ENCODE peak calls at places on chromosomes 12 and 14, in five cellular contexts. R is stomach, Z is ovary, H is tibial nerve, L is K562. N is an unnamed sample. For H3K27me3, the result is how much of the 10 kb centered on the place peaks cover.

GRCh38 chr12:45599196-45599595 is 130.3 kb upstream of the ARID2 start:
- DNase-seq in R (no peak), Z (no peak), H (no peak), L (no peak), N (no peak)

GRCh38 chr14:33307691-33308369 is 369.2 kb downstream of the NPAS3 start:
- DNase-seq in R (no peak), Z (peak), H (peak), L (no peak), N (no peak)

GRCh38 chr14:50961606-50962259 is 17.4 kb upstream of the PYGL start:
- DNase-seq in R (no peak), Z (no peak), H (no peak), L (no peak), N (no peak)

GRCh38 chr12:120172053-120172452 is 22.5 kb downstream of the GCN1 start:
- DNase-seq in R (no peak), Z (no peak), H (no peak), L (no peak), N (no peak)

GRCh38 chr12:54725233-54725843 is 77.2 kb upstream of the DCD start:
- DNase-seq in R (no peak), Z (no peak), H (no peak), L (peak), N (no peak)

GRCh38 chr12:12333980-12334709 is 15.9 kb downstream of the MANSC1 start:
- DNase-seq in R (peak), Z (peak), H (peak), L (peak), N (peak)

GRCh38 chr12:53695148-53696138 is 19.6 kb upstream of the ATP5MC2 start:
- DNase-seq in R (peak), Z (no peak), H (no peak), L (peak), N (peak)

GRCh38 chr12:74317078-74317581 is 220.5 kb upstream of the ATXN7L3B start:
- DNase-seq in R (no peak), Z (peak), H (peak), L (peak), N (no peak)

GRCh38 chr12:124713436-124714082 is 146.1 kb upstream of the NCOR2 start:
- DNase-seq in R (peak), Z (no peak), H (peak), L (no peak), N (peak)

GRCh38 chr12:57105011-57105753 is 6.0 kb downstream of the STAT6 start:
- DNase-seq in R (peak), Z (no peak), H (no peak), L (no peak), N (no peak)

GRCh38 chr12:29023436-29024076 is 125.5 kb upstream of the FAR2 start:
- DNase-seq in R (no peak), Z (no peak), H (no peak), L (no peak), N (no peak)

GRCh38 chr12:18141583-18141982 is 51.6 kb upstream of the RERGL start:
- DNase-seq in R (no peak), Z (no peak), H (no peak), L (no peak), N (no peak)

GRCh38 chr14:39376671-39377403 is 55.4 kb downstream of the FBXO33 start:
- DNase-seq in R (no peak), Z (no peak), H (no peak), L (no peak), N (no peak)

GRCh38 chr14:55702501-55702900 is 122.5 kb downstream of the KTN1 start:
- DNase-seq in R (no peak), Z (no peak), H (no peak), L (no peak), N (no peak)

GRCh38 chr14:62162998-62163589 is 400.9 kb downstream of the SNAPC1 start:
- DNase-seq in R (no peak), Z (no peak), H (peak), L (peak), N (no peak)

GRCh38 chr12:89676935-89677334 is 31.7 kb downstream of the ATP2B1 start:
- DNase-seq in R (no peak), Z (no peak), H (no peak), L (no peak), N (no peak)

GRCh38 chr12:132661972-132662371 is 25.2 kb downstream of the POLE start:
- DNase-seq in R (no peak), Z (no peak), H (no peak), L (no peak), N (no peak)

GRCh38 chr14:76964695-76965094 is 63.8 kb downstream of the IRF2BPL start:
- DNase-seq in R (no peak), Z (no peak), H (no peak), L (no peak), N (no peak)

GRCh38 chr14:70339970-70340369 is 19.5 kb downstream of the COX16 start:
- DNase-seq in R (no peak), Z (no peak), H (no peak), L (no peak), N (no peak)

GRCh38 chr14:93013368-93013719 is 90.4 kb downstream of the CHGA start:
- DNase-seq in R (no peak), Z (no peak), H (no peak), L (no peak), N (no peak)

GRCh38 chr12:123089631-123090353 is 61.1 kb downstream of the PITPNM2 start:
- DNase-seq in R (no peak), Z (no peak), H (no peak), L (peak), N (no peak)

GRCh38 chr12:88782357-88782756 is 202.1 kb upstream of the KITLG start:
- DNase-seq in R (no peak), Z (no peak), H (no peak), L (no peak), N (no peak)

GRCh38 chr14:85788834-85789233 is 258.9 kb downstream of the FLRT2 start:
- DNase-seq in R (no peak), Z (no peak), H (no peak), L (no peak), N (no peak)

GRCh38 chr12:131116437-131117117 is 162.9 kb downstream of the ADGRD1 start:
- DNase-seq in R (no peak), Z (no peak), H (peak), L (no peak), N (peak)

GRCh38 chr12:47734725-47735480 is 9.6 kb upstream of the ENDOU start:
- DNase-seq in R (no peak), Z (peak), H (no peak), L (no peak), N (no peak)

GRCh38 chr12:106227641-106228319 is 20.0 kb downstream of the CKAP4 start:
- DNase-seq in R (peak), Z (no peak), H (no peak), L (no peak), N (peak)

GRCh38 chr12:89723276-89723675 is 14.6 kb upstream of the ATP2B1 start:
- DNase-seq in R (no peak), Z (no peak), H (no peak), L (no peak), N (no peak)

GRCh38 chr14:43894534-43894933 is 612.5 kb downstream of the FSCB start:
- DNase-seq in R (no peak), Z (no peak), H (no peak), L (peak), N (no peak)

GRCh38 chr14:66483322-66483721 is 2.8 kb upstream of the CCDC196 start:
- DNase-seq in R (no peak), Z (no peak), H (peak), L (no peak), N (no peak)

GRCh38 chr14:94485944-94486841 is 10.2 kb upstream of the SERPINA9 start:
- DNase-seq in R (peak), Z (peak), H (peak), L (peak), N (peak)

GRCh38 chr12:4153343-4153892 is 120.1 kb upstream of the CCND2 start:
- DNase-seq in R (no peak), Z (no peak), H (no peak), L (peak), N (no peak)

GRCh38 chr14:100135073-100135472 is 24.4 kb downstream of the DEGS2 start:
- DNase-seq in R (no peak), Z (no peak), H (no peak), L (no peak), N (no peak)

GRCh38 chr14:55116246-55117030 is 12.6 kb upstream of the LGALS3 start:
- DNase-seq in R (peak), Z (no peak), H (no peak), L (no peak), N (peak)

GRCh38 chr14:52650774-52651173 is 44.6 kb downstream of the ERO1A start:
- DNase-seq in R (no peak), Z (no peak), H (no peak), L (no peak), N (no peak)

GRCh38 chr12:179885-180284 is 34.1 kb downstream of the SLC6A12 start:
- DNase-seq in R (no peak), Z (no peak), H (no peak), L (no peak), N (no peak)
- TF ChIP-seq EP300 in R (no peak), Z (no peak), H (no peak), L (no peak), N (no peak)

DNA sequence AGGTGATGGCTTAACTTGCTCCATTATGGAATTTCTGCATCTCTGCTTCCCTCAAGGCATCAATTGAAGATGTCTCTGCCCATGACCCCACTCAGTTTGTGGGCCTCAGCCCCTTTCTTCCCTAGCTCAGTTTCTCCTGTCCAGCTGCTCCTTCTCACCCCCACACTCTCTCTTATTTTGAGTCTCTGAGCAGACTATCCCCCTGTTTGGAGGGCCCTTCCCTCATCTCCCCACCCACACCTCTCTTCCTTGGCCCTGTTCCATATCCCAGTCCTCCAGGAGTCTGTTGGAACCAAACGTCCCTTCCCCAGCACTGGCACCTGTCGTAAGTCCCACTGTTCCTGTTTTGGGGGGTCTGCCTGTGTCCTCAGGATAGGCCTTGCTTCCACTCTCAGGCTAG is 8.3 kb upstream of the KRT1 start:
- DNase-seq in R (no peak), Z (no peak), H (no peak), L (no peak), N (no peak)
- H3K27me3 ChIP-seq in R (half or more), Z (under half), H (half or more), L (under half), N (under half)

GRCh38 chr14:53792909-53793308 is 163.7 kb downstream of the BMP4 start:
- DNase-seq in R (no peak), Z (no peak), H (no peak), L (no peak), N (no peak)
- TF ChIP-seq CTCF in R (no peak), Z (no peak), H (no peak), L (no peak), N (no peak)

DNA sequence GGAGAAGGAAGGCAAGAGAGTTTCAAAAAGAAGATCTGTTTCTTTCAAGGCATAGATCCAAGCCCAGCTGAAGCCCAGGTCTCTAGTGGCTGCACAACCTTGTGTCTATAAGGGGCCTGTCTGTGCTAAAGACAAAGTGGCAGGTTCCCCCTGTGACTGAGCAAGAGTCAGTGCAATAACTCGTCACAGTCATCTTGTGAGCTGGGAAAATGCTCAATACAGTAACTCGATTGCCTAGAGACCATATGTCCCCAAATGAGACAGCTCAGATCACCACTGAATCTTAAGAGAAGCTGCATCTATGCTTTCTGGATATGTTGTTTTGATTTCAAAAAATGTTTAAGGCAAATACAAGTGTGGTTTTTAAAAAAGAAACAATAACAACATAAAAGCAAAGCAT is 24.2 kb downstream of the ST8SIA1 start:
- DNase-seq in R (no peak), Z (no peak), H (no peak), L (no peak), N (no peak)
- TF ChIP-seq EP300 in R (no peak), Z (no peak), H (no peak), L (no peak), N (no peak)

GRCh38 chr12:51421266-51421884 is 3.3 kb upstream of the SLC4A8 start:
- DNase-seq in R (peak), Z (peak), H (peak), L (peak), N (peak)
- H3K27me3 ChIP-seq in R (under half), Z (under half), H (under half), L (under half), N (under half)

GRCh38 chr14:104936361-104937155 is 11.9 kb downstream of the PLD4 start:
- DNase-seq in R (no peak), Z (peak), H (no peak), L (no peak), N (no peak)
- TF ChIP-seq CTCF in R (no peak), Z (no peak), H (no peak), L (no peak), N (no peak)

GRCh38 chr12:103858953-103859601 is 18.0 kb upstream of the NT5DC3 start:
- DNase-seq in R (peak), Z (peak), H (peak), L (peak), N (no peak)
- TF ChIP-seq EP300 in R (peak), Z (peak), H (no peak), L (peak), N (no peak)

GRCh38 chr14:104128981-104129380 is 9.4 kb upstream of the KIF26A start:
- DNase-seq in R (no peak), Z (no peak), H (no peak), L (no peak), N (no peak)

GRCh38 chr14:104132981-104133380 is 5.4 kb upstream of the KIF26A start:
- DNase-seq in R (no peak), Z (no peak), H (no peak), L (no peak), N (no peak)

GRCh38 chr14:104129556-104129955 is 8.8 kb upstream of the KIF26A start:
- DNase-seq in R (no peak), Z (no peak), H (no peak), L (no peak), N (no peak)

GRCh38 chr14:104131968-104132732 is 6.2 kb upstream of the KIF26A start:
- DNase-seq in R (no peak), Z (no peak), H (no peak), L (no peak), N (peak)

GRCh38 chr14:104130974-104131651 is 7.3 kb upstream of the KIF26A start:
- DNase-seq in R (peak), Z (no peak), H (no peak), L (no peak), N (peak)
- H3K27me3 ChIP-seq in R (under half), Z (under half), H (under half), L (under half), N (under half)

GRCh38 chr14:103749860-103750259 is 34.2 kb downstream of the ZFYVE21 start:
- DNase-seq in R (no peak), Z (no peak), H (no peak), L (no peak), N (no peak)
- TF ChIP-seq CTCF in R (no peak), Z (no peak), H (peak), L (no peak), N (no peak)

GRCh38 chr12:69239286-69239921 is at the start of gene CPSF6:
- DNase-seq in R (peak), Z (peak), H (peak), L (peak), N (peak)
- TF ChIP-seq EP300 in R (no peak), Z (no peak), H (no peak), L (no peak), N (no peak)

N was measured in upper lobe of left lung.